ENCODE peak calls at places on chromosomes 4 and X, in ten cellular contexts. E, J, Z, Q, S, T, R, U, P and C are unnamed samples.

GRCh38 chr4:184540307-184540706 is 66.0 kb upstream of the IRF2 start:
- DNase-seq in E (no peak), J (no peak), Z (no peak), Q (no peak), S (no peak), T (no peak), R (no peak), U (no peak), P (no peak), C (no peak)

GRCh38 chr4:166165829-166166420 is 292.9 kb downstream of the TLL1 start:
- DNase-seq in E (peak; percentile 81), J (peak; percentile 77), Z (peak; percentile 48), Q (peak; percentile 94), S (peak; percentile 82), T (peak; percentile 77), R (peak; percentile 68), U (peak; percentile 85), P (peak; percentile 37), C (peak; percentile 81)

GRCh38 chr4:31239886-31240285 is 519.7 kb downstream of the PCDH7 start:
- DNase-seq in E (no peak), J (no peak), Z (no peak), Q (no peak), S (no peak), T (no peak), R (no peak), U (no peak), P (no peak), C (no peak)

GRCh38 chr4:71692198-71692597 is 91.7 kb downstream of the GC start:
- DNase-seq in E (no peak), J (no peak), Z (no peak), Q (no peak), S (no peak), T (no peak), R (no peak), U (no peak), P (no peak), C (no peak)

GRCh38 chr4:1576961-1577814 is 106.9 kb downstream of the FAM53A start:
- DNase-seq in E (no peak), J (no peak), Z (no peak), Q (no peak), S (no peak), T (no peak), R (no peak), U (no peak), P (no peak), C (no peak)

GRCh38 chr4:151418856-151419255 is 9.9 kb downstream of the FHIP1A start:
- DNase-seq in E (no peak), J (no peak), Z (no peak), Q (no peak), S (no peak), T (no peak), R (no peak), U (no peak), P (no peak), C (no peak)

GRCh38 chrX:115958687-115959359 is 211.7 kb upstream of the AGTR2 start:
- DNase-seq in E (peak; percentile 12), J (peak; percentile 34), Z (no peak), Q (peak; percentile 57), S (peak; percentile 64), T (no peak), R (no peak), U (no peak), P (peak; percentile 37), C (no peak)

GRCh38 chr4:3648731-3649130 is 116.5 kb upstream of the LRPAP1 start:
- DNase-seq in E (no peak), J (no peak), Z (no peak), Q (no peak), S (no peak), T (no peak), R (no peak), U (no peak), P (no peak), C (no peak)

GRCh38 chr4:185779520-185779919 is 32.5 kb downstream of the SORBS2 start:
- DNase-seq in E (peak; percentile 24), J (no peak), Z (no peak), Q (no peak), S (peak; percentile 54), T (no peak), R (no peak), U (no peak), P (no peak), C (no peak)

GRCh38 chr4:139297001-139297410 is 4.3 kb upstream of the NAA15 start:
- DNase-seq in E (peak; percentile 68), J (peak; percentile 69), Z (no peak), Q (no peak), S (peak; percentile 29), T (no peak), R (no peak), U (no peak), P (no peak), C (no peak)

GRCh38 chrX:12610079-12610478 is 181.1 kb upstream of the PRPS2 start:
- DNase-seq in E (peak; percentile 1), J (no peak), Z (peak; percentile 34), Q (no peak), S (peak; percentile 78), T (no peak), R (no peak), U (no peak), P (no peak), C (no peak)

GRCh38 chr4:61648264-61648663 is 448.1 kb downstream of the ADGRL3 start:
- DNase-seq in E (no peak), J (no peak), Z (no peak), Q (no peak), S (no peak), T (no peak), R (no peak), U (no peak), P (no peak), C (no peak)

GRCh38 chr4:174215936-174216699 is 67.3 kb downstream of the FBXO8 start:
- DNase-seq in E (no peak), J (no peak), Z (no peak), Q (no peak), S (no peak), T (no peak), R (no peak), U (no peak), P (peak; percentile 76), C (peak; percentile 65)

GRCh38 chr4:165379662-165380061 is 854 bp downstream of the CPE start:
- DNase-seq in E (peak; percentile 16), J (no peak), Z (no peak), Q (no peak), S (no peak), T (no peak), R (no peak), U (peak; percentile 46), P (peak; percentile 50), C (peak; percentile 62)

GRCh38 chrX:120522820-120523219 is 37.9 kb downstream of the CUL4B start:
- DNase-seq in E (no peak), J (no peak), Z (no peak), Q (no peak), S (peak; percentile 6), T (no peak), R (no peak), U (no peak), P (no peak), C (no peak)

GRCh38 chrX:153687121-153688039 is at the start of gene SLC6A8:
- DNase-seq in E (peak; percentile 77), J (peak; percentile 33), Z (no peak), Q (no peak), S (peak; percentile 61), T (peak; percentile 27), R (peak; percentile 31), U (peak; percentile 81), P (peak; percentile 87), C (peak; percentile 60)

GRCh38 chr4:37620174-37620573 is 66.0 kb downstream of the RELL1 start:
- DNase-seq in E (no peak), J (no peak), Z (no peak), Q (no peak), S (no peak), T (no peak), R (no peak), U (no peak), P (no peak), C (no peak)
- H3K9me2 ChIP-seq in E (no peaks in the 10 kb centered on the region), J (no peaks in the 10 kb centered on the region), Z (no peaks in the 10 kb centered on the region), Q (no peaks in the 10 kb centered on the region), S (no peaks in the 10 kb centered on the region), T (no peaks in the 10 kb centered on the region), R (no peaks in the 10 kb centered on the region), U (no peaks in the 10 kb centered on the region), P (no peaks in the 10 kb centered on the region), C (no peaks in the 10 kb centered on the region)

GRCh38 chr4:36288727-36289126 is 7.3 kb downstream of the DTHD1 start:
- DNase-seq in E (no peak), J (no peak), Z (no peak), Q (no peak), S (peak; percentile 6), T (no peak), R (no peak), U (no peak), P (no peak), C (no peak)

GRCh38 chr4:36290641-36291040 is 9.2 kb downstream of the DTHD1 start:
- DNase-seq in E (no peak), J (no peak), Z (no peak), Q (no peak), S (no peak), T (no peak), R (no peak), U (no peak), P (no peak), C (no peak)

GRCh38 chr4:36292551-36293188 is 11.3 kb downstream of the DTHD1 start:
- DNase-seq in E (peak; percentile 4), J (no peak), Z (no peak), Q (no peak), S (no peak), T (no peak), R (no peak), U (no peak), P (no peak), C (no peak)
- H2AFZ ChIP-seq in E (no peak overlapping the region), J (no peak overlapping the region), Z (no peak overlapping the region), Q (no peak overlapping the region), S (no peak overlapping the region), T (peak overlapping the region; percentile 1), R (no peak overlapping the region), U (no peak overlapping the region), P (no peak overlapping the region), C (no peak overlapping the region)

DNA sequence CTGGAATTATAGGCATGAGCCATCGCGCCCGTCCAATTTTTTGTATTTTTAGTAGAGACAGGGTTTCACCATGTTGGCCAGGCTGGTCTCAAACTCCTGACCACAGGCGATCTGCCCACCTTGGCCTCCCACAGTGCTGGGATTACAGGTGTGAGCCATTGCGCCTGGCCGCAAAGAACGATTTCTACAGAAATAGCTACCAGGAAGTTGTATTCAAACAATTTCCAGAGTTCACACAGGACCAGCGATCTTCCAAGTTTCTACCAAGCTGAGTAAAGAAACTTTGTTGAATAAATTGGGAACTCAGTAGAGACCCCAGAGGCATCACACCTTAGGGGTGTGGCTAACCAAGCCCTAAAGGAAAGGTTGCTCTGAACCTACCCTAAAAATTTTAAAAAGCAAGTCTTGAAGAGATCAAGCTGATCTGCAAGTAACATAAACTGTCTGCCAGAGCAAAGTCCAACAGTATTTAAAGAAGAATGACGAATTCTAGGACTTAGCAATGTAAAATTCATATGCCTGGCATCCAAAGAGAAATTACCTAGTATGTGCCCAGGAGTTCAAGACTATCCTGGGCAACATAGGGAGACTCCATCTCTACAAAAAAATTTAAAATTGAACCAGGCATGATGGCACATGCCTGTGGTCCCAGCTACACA is 48.4 kb upstream of the USP9X start:
- DNase-seq in E (no peak), J (no peak), Z (no peak), Q (no peak), S (no peak), T (no peak), R (no peak), U (no peak), P (no peak), C (no peak)
- H3K9me2 ChIP-seq in E (no peaks in the 10 kb centered on the region), J (no peaks in the 10 kb centered on the region), Z (no peaks in the 10 kb centered on the region), Q (no peaks in the 10 kb centered on the region), S (no peaks in the 10 kb centered on the region), T (no peaks in the 10 kb centered on the region), R (no peaks in the 10 kb centered on the region), U (no peaks in the 10 kb centered on the region), P (no peaks in the 10 kb centered on the region), C (no peaks in the 10 kb centered on the region)

GRCh38 chrX:46916273-46916672 is 4.1 kb downstream of the JADE3 start:
- DNase-seq in E (no peak), J (no peak), Z (no peak), Q (no peak), S (no peak), T (no peak), R (no peak), U (no peak), P (no peak), C (no peak)
- H2AFZ ChIP-seq in E (no peak overlapping the region), J (no peak overlapping the region), Z (no peak overlapping the region), Q (no peak overlapping the region), S (no peak overlapping the region), T (no peak overlapping the region), R (no peak overlapping the region), U (no peak overlapping the region), P (no peak overlapping the region), C (no peak overlapping the region)